ENCODE peak calls at places on chromosomes 7 and 10, in four cellular contexts. One of them, this sample, is unnamed.

GRCh38 chr10:25294032-25294926 is 119.5 kb downstream of the GPR158 start:
- DNase-seq in right cardiac atrium: no peak
- DNase-seq in activated T-cell treated with anti-CD3 and anti-CD28 coated beads, Interleukin-2, amount 50 U/mL, for 4 hours: no peak
- DNase-seq in HuH-7: no peak
- DNase-seq in this sample: no peak

GRCh38 chr10:92541583-92541982 is 32.3 kb downstream of the IDE start:
- DNase-seq in HuH-7: no peak
- DNase-seq in right cardiac atrium: no peak
- DNase-seq in activated T-cell treated with anti-CD3 and anti-CD28 coated beads, Interleukin-2, amount 50 U/mL, for 4 hours: no peak
- DNase-seq in this sample: no peak

GRCh38 chr10:340646-341045 is 205.4 kb downstream of the ZMYND11 start:
- DNase-seq in HuH-7: no peak
- DNase-seq in activated T-cell treated with anti-CD3 and anti-CD28 coated beads, Interleukin-2, amount 50 U/mL, for 4 hours: no peak
- DNase-seq in right cardiac atrium: no peak
- DNase-seq in this sample: no peak

GRCh38 chr7:69739906-69740545 is 141.8 kb downstream of the AUTS2 start:
- DNase-seq in HuH-7: no peak
- DNase-seq in activated T-cell treated with anti-CD3 and anti-CD28 coated beads, Interleukin-2, amount 50 U/mL, for 4 hours: no peak
- DNase-seq in right cardiac atrium: peak; percentile 77
- DNase-seq in this sample: peak; percentile 75

GRCh38 chr7:29442146-29442545 is 121.5 kb upstream of the PRR15 start:
- DNase-seq in activated T-cell treated with anti-CD3 and anti-CD28 coated beads, Interleukin-2, amount 50 U/mL, for 4 hours: no peak
- DNase-seq in HuH-7: peak; percentile 29
- DNase-seq in right cardiac atrium: no peak
- DNase-seq in this sample: no peak

GRCh38 chr10:70918851-70919530 is 30.6 kb upstream of the PCBD1 start:
- DNase-seq in activated T-cell treated with anti-CD3 and anti-CD28 coated beads, Interleukin-2, amount 50 U/mL, for 4 hours: no peak
- DNase-seq in right cardiac atrium: no peak
- DNase-seq in HuH-7: no peak
- DNase-seq in this sample: peak; percentile 48

GRCh38 chr10:67520924-67521520 is 175.0 kb downstream of the CTNNA3 start:
- DNase-seq in HuH-7: peak; percentile 17
- DNase-seq in right cardiac atrium: no peak
- DNase-seq in activated T-cell treated with anti-CD3 and anti-CD28 coated beads, Interleukin-2, amount 50 U/mL, for 4 hours: no peak
- DNase-seq in this sample: no peak

GRCh38 chr7:70681847-70682350 is 450.0 kb upstream of the GALNT17 start:
- DNase-seq in activated T-cell treated with anti-CD3 and anti-CD28 coated beads, Interleukin-2, amount 50 U/mL, for 4 hours: no peak
- DNase-seq in HuH-7: no peak
- DNase-seq in right cardiac atrium: no peak
- DNase-seq in this sample: no peak

GRCh38 chr10:95290801-95291633 is at the start of gene PDLIM1:
- DNase-seq in HuH-7: peak; percentile 84
- DNase-seq in activated T-cell treated with anti-CD3 and anti-CD28 coated beads, Interleukin-2, amount 50 U/mL, for 4 hours: no peak
- DNase-seq in right cardiac atrium: peak; percentile 84
- DNase-seq in this sample: peak; percentile 89

GRCh38 chr10:109964318-109964717 is 41.0 kb upstream of the XPNPEP1 start:
- DNase-seq in activated T-cell treated with anti-CD3 and anti-CD28 coated beads, Interleukin-2, amount 50 U/mL, for 4 hours: no peak
- DNase-seq in right cardiac atrium: no peak
- DNase-seq in HuH-7: no peak
- DNase-seq in this sample: no peak

GRCh38 chr7:20508109-20508508 is 107.4 kb upstream of the ABCB5 start:
- DNase-seq in right cardiac atrium: no peak
- DNase-seq in activated T-cell treated with anti-CD3 and anti-CD28 coated beads, Interleukin-2, amount 50 U/mL, for 4 hours: no peak
- DNase-seq in HuH-7: no peak
- DNase-seq in this sample: no peak

GRCh38 chr7:30034501-30034900 is 6.3 kb downstream of the PLEKHA8 start:
- DNase-seq in activated T-cell treated with anti-CD3 and anti-CD28 coated beads, Interleukin-2, amount 50 U/mL, for 4 hours: no peak
- DNase-seq in right cardiac atrium: no peak
- DNase-seq in HuH-7: no peak
- DNase-seq in this sample: no peak

GRCh38 chr10:49552277-49552676 is 13.4 kb upstream of the ERCC6 start:
- DNase-seq in HuH-7: no peak
- DNase-seq in right cardiac atrium: no peak
- DNase-seq in activated T-cell treated with anti-CD3 and anti-CD28 coated beads, Interleukin-2, amount 50 U/mL, for 4 hours: no peak
- DNase-seq in this sample: no peak

GRCh38 chr7:11748884-11749283 is 83.1 kb downstream of the THSD7A start:
- DNase-seq in right cardiac atrium: no peak
- DNase-seq in activated T-cell treated with anti-CD3 and anti-CD28 coated beads, Interleukin-2, amount 50 U/mL, for 4 hours: no peak
- DNase-seq in HuH-7: no peak
- DNase-seq in this sample: no peak

GRCh38 chr10:128087884-128088695 is 38.1 kb downstream of the MKI67 start:
- DNase-seq in activated T-cell treated with anti-CD3 and anti-CD28 coated beads, Interleukin-2, amount 50 U/mL, for 4 hours: no peak
- DNase-seq in HuH-7: peak; percentile 26
- DNase-seq in right cardiac atrium: no peak
- DNase-seq in this sample: no peak

GRCh38 chr10:22992075-22992474 is 64.2 kb downstream of the ARMC3 start:
- DNase-seq in right cardiac atrium: no peak
- DNase-seq in activated T-cell treated with anti-CD3 and anti-CD28 coated beads, Interleukin-2, amount 50 U/mL, for 4 hours: peak; percentile 21
- DNase-seq in HuH-7: no peak
- DNase-seq in this sample: no peak

GRCh38 chr10:35885076-35885475 is 243.0 kb upstream of the FZD8 start:
- DNase-seq in HuH-7: no peak
- DNase-seq in activated T-cell treated with anti-CD3 and anti-CD28 coated beads, Interleukin-2, amount 50 U/mL, for 4 hours: no peak
- DNase-seq in right cardiac atrium: no peak
- DNase-seq in this sample: no peak

GRCh38 chr7:118109607-118110006 is 74.4 kb upstream of the LSM8 start:
- DNase-seq in HuH-7: no peak
- DNase-seq in activated T-cell treated with anti-CD3 and anti-CD28 coated beads, Interleukin-2, amount 50 U/mL, for 4 hours: no peak
- DNase-seq in right cardiac atrium: no peak
- DNase-seq in this sample: no peak

GRCh38 chr10:63744060-63744941 is 223.1 kb downstream of the REEP3 start:
- DNase-seq in activated T-cell treated with anti-CD3 and anti-CD28 coated beads, Interleukin-2, amount 50 U/mL, for 4 hours: no peak
- DNase-seq in right cardiac atrium: no peak
- DNase-seq in HuH-7: no peak
- DNase-seq in this sample: no peak

This sample was measured in Right ventricle myocardium inferior.